ENCODE peak calls at places on chromosome 14, in seven cellular contexts. V is HepG2, X is K562, F is SK-N-SH, E is GM12892, I is H1, T is GM12878. B is an unnamed sample.

GRCh38 chr14:75467763-75468162 is 39.9 kb downstream of the JDP2 start:
- DNase-seq in F (no peak), X (no peak), I (no peak), T (no peak), E (no peak), V (no peak), B (no peak)

GRCh38 chr14:106507354-106507753 is 981.0 kb downstream of the TMEM121 start:
- DNase-seq in X (no peak), I (no peak), T (no peak), E (no peak), F (no peak), V (no peak), B (no peak)

GRCh38 chr14:60972295-60972694 is 8.6 kb downstream of the TRMT5 start:
- DNase-seq in V (no peak), X (no peak), I (no peak), F (no peak), E (no peak), T (no peak), B (no peak)

GRCh38 chr14:21070083-21070609 is at the start of gene ARHGEF40:
- DNase-seq in V (no peak), I (no peak), E (no peak), T (no peak), X (peak; percentile 64), F (peak; percentile 87), B (no peak)

GRCh38 chr14:76780360-76780759 is 19.1 kb downstream of the VASH1 start:
- DNase-seq in I (no peak), T (no peak), X (no peak), V (no peak), E (no peak), F (no peak), B (no peak)

GRCh38 chr14:53193193-53193592 is 40.1 kb upstream of the DDHD1 start:
- DNase-seq in T (no peak), V (no peak), I (no peak), X (no peak), E (no peak), F (no peak), B (no peak)

GRCh38 chr14:71339650-71340415 is 432.6 kb downstream of the PCNX1 start:
- DNase-seq in F (peak; percentile 58), T (no peak), E (no peak), X (peak; percentile 62), I (no peak), V (peak; percentile 54), B (no peak)

GRCh38 chr14:35155962-35156361 is 33.6 kb downstream of the PRORP start:
- DNase-seq in V (no peak), E (peak; percentile 17), F (peak; percentile 21), X (no peak), T (no peak), I (no peak), B (no peak)

GRCh38 chr14:104432611-104433231 is 146.8 kb upstream of the C14orf180 start:
- DNase-seq in V (no peak), F (no peak), X (no peak), E (peak; percentile 18), I (no peak), T (no peak), B (no peak)

GRCh38 chr14:104431929-104432541 is 147.5 kb upstream of the C14orf180 start:
- DNase-seq in T (no peak), I (no peak), V (no peak), X (no peak), F (no peak), E (peak; percentile 25), B (no peak)

GRCh38 chr14:104433401-104434213 is 146.0 kb upstream of the C14orf180 start:
- DNase-seq in X (no peak), V (no peak), F (peak; percentile 23), I (no peak), E (peak; percentile 19), T (no peak), B (no peak)

GRCh38 chr14:104429291-104429861 is 150.2 kb upstream of the C14orf180 start:
- DNase-seq in I (no peak), T (no peak), X (no peak), F (peak; percentile 41), V (no peak), E (no peak), B (no peak)

DNA sequence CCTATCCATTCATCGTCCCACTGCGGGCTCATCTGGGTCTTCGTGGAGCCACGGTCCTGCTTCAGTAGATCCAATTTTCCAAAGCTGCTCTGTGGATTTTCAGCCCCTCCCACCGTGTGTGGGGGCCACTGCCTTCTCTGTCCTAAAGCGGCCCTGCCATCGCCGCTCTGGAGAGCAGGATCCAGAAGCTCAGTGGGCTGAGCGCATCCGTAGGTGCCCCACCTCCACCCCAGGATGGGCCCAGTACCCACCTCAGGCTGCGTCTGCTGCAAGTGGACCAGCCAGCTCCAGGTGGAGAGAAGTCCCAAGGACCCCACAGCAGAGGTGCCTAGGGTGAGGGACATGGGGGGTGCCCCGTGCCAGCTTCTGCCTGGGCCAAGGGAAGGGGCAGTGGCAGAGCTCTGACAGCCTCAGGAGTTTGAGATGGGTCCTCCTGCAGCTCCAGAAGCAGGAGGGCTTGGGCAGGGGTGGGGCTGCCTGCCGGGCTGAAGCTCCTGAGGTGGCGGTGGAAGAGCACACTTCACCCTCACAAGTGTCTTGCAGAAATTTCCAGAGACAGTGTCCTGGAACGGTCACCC is 148.1 kb upstream of the C14orf180 start:
- DNase-seq in E (peak; percentile 7), I (no peak), F (no peak), V (no peak), X (no peak), T (no peak), B (no peak)
- TF ChIP-seq TAF1 in E (no peak), I (no peak), F (no peak), V (no peak), X (no peak), T (no peak), B (no peak)

DNA sequence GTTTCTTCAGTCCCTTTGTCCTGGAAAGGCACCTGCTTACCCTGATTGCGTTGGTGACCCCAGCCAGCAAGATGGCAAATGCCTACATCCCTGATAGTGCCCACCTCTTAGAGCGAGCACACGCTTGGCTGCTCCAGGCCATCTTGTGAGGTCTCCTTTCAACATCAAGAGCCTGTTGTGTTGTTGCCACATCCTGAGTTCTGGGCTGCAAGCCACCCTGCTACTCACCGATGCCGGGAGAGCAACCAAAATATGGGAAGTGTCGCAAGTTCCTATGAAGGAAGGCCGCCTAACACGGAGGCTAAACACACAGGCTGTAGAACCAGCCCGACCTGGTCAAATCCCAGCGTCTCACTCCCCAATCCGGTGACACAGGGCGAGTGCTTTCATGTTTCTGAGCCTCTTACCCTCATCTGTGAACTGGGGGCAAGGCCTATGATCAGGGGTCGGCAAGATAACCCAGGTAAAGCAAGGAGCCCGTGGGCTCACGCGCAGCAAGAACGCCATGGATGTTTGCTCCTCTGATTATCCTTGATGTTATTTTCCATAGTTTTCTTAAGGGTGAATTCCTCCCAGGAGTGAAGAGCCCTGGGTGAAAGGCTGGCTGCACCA is 98.4 kb downstream of the LGMN start:
- DNase-seq in T (no peak), E (no peak), F (no peak), I (no peak), V (no peak), X (no peak), B (no peak)
- TF ChIP-seq TAF1 in T (no peak), E (no peak), F (no peak), I (no peak), V (no peak), X (no peak), B (no peak)

GRCh38 chr14:100815478-100816285 is 10.2 kb upstream of the MEG3 start:
- DNase-seq in E (no peak), F (no peak), V (peak; percentile 91), X (no peak), T (no peak), I (no peak), B (no peak)
- TF ChIP-seq TAF1 in E (no peak), F (no peak), V (no peak), X (no peak), T (no peak), I (no peak), B (no peak)

GRCh38 chr14:25069889-25070288 is 19.9 kb upstream of the STXBP6 start:
- DNase-seq in I (no peak), T (no peak), F (no peak), V (no peak), E (no peak), X (no peak), B (no peak)
- TF ChIP-seq TAF1 in I (no peak), T (no peak), F (no peak), V (no peak), E (no peak), X (no peak), B (no peak)

B was measured in GM12891.